ENCODE peak calls at places on chromosome 15, in six cellular contexts. One of them, this sample, is unnamed. For H3K36me3, the result is how much of the 10 kb centered on the place peaks cover.

GRCh38 chr15:77674327-77674726 is 41.6 kb upstream of the LINGO1 start:
- DNase-seq in pancreas: no peak
- DNase-seq in body of pancreas: no peak
- DNase-seq in neuronal stem cell: no peak
- DNase-seq in GM23338: no peak
- DNase-seq in mucosa of descending colon: no peak
- DNase-seq in this sample: no peak

GRCh38 chr15:91939432-91939831 is 85.9 kb downstream of the SLCO3A1 start:
- DNase-seq in body of pancreas: no peak
- DNase-seq in neuronal stem cell: no peak
- DNase-seq in pancreas: no peak
- DNase-seq in mucosa of descending colon: no peak
- DNase-seq in GM23338: no peak
- DNase-seq in this sample: no peak

GRCh38 chr15:28909958-28910500 is 24.3 kb downstream of the APBA2 start:
- DNase-seq in neuronal stem cell: no peak
- DNase-seq in mucosa of descending colon: no peak
- DNase-seq in GM23338: no peak
- DNase-seq in body of pancreas: no peak
- DNase-seq in pancreas: no peak
- DNase-seq in this sample: no peak

GRCh38 chr15:28128036-28128435 is 28.9 kb upstream of the OCA2 start:
- DNase-seq in GM23338: no peak
- DNase-seq in neuronal stem cell: no peak
- DNase-seq in mucosa of descending colon: no peak
- DNase-seq in body of pancreas: no peak
- DNase-seq in pancreas: no peak
- DNase-seq in this sample: no peak

GRCh38 chr15:78110096-78110495 is 17.7 kb downstream of the SH2D7 start:
- DNase-seq in GM23338: no peak
- DNase-seq in neuronal stem cell: no peak
- DNase-seq in body of pancreas: no peak
- DNase-seq in pancreas: no peak
- DNase-seq in mucosa of descending colon: no peak
- DNase-seq in this sample: no peak

GRCh38 chr15:36358094-36358961 is 221.1 kb upstream of the CDIN1 start:
- DNase-seq in neuronal stem cell: no peak
- DNase-seq in body of pancreas: no peak
- DNase-seq in pancreas: no peak
- DNase-seq in GM23338: no peak
- DNase-seq in mucosa of descending colon: no peak
- DNase-seq in this sample: no peak

GRCh38 chr15:92305342-92305741 is 88.3 kb upstream of the ST8SIA2 start:
- DNase-seq in body of pancreas: no peak
- DNase-seq in neuronal stem cell: no peak
- DNase-seq in pancreas: no peak
- DNase-seq in GM23338: no peak
- DNase-seq in mucosa of descending colon: no peak
- DNase-seq in this sample: no peak

GRCh38 chr15:62482715-62483429 is 317.8 kb upstream of the C2CD4B start:
- DNase-seq in pancreas: no peak
- DNase-seq in mucosa of descending colon: no peak
- DNase-seq in body of pancreas: no peak
- DNase-seq in GM23338: peak
- DNase-seq in neuronal stem cell: peak
- DNase-seq in this sample: peak

GRCh38 chr15:57505949-57506391 is 85.7 kb upstream of the MYZAP start:
- DNase-seq in body of pancreas: peak
- DNase-seq in pancreas: peak
- DNase-seq in GM23338: peak
- DNase-seq in neuronal stem cell: no peak
- DNase-seq in mucosa of descending colon: peak
- DNase-seq in this sample: no peak

GRCh38 chr15:31502541-31503229 is 176.1 kb downstream of the KLF13 start:
- DNase-seq in body of pancreas: no peak
- DNase-seq in GM23338: no peak
- DNase-seq in mucosa of descending colon: no peak
- DNase-seq in neuronal stem cell: no peak
- DNase-seq in pancreas: no peak
- DNase-seq in this sample: no peak

GRCh38 chr15:82805994-82806406 is at the start of gene FSD2:
- DNase-seq in GM23338: no peak
- DNase-seq in mucosa of descending colon: no peak
- DNase-seq in body of pancreas: no peak
- DNase-seq in neuronal stem cell: no peak
- DNase-seq in pancreas: no peak
- DNase-seq in this sample: no peak

GRCh38 chr15:58444658-58445332 is 13.0 kb downstream of the LIPC start:
- DNase-seq in pancreas: no peak
- DNase-seq in GM23338: peak
- DNase-seq in body of pancreas: no peak
- DNase-seq in mucosa of descending colon: no peak
- DNase-seq in neuronal stem cell: no peak
- DNase-seq in this sample: peak

GRCh38 chr15:64636541-64636940 is 138.8 kb downstream of the RBPMS2 start:
- DNase-seq in neuronal stem cell: no peak
- DNase-seq in body of pancreas: no peak
- DNase-seq in GM23338: no peak
- DNase-seq in pancreas: no peak
- DNase-seq in mucosa of descending colon: no peak
- DNase-seq in this sample: no peak

GRCh38 chr15:66233487-66234415 is 19.8 kb downstream of the MEGF11 start:
- DNase-seq in pancreas: no peak
- DNase-seq in GM23338: peak
- DNase-seq in mucosa of descending colon: no peak
- DNase-seq in neuronal stem cell: no peak
- DNase-seq in body of pancreas: no peak
- DNase-seq in this sample: peak

GRCh38 chr15:91114301-91114700 is 14.2 kb downstream of the SV2B start:
- DNase-seq in pancreas: no peak
- DNase-seq in GM23338: no peak
- DNase-seq in neuronal stem cell: no peak
- DNase-seq in body of pancreas: no peak
- DNase-seq in mucosa of descending colon: no peak
- DNase-seq in this sample: no peak

GRCh38 chr15:29774900-29775299 is 47.4 kb downstream of the TJP1 start:
- DNase-seq in neuronal stem cell: no peak
- DNase-seq in mucosa of descending colon: no peak
- DNase-seq in pancreas: no peak
- DNase-seq in body of pancreas: no peak
- DNase-seq in GM23338: no peak
- DNase-seq in this sample: no peak

DNA sequence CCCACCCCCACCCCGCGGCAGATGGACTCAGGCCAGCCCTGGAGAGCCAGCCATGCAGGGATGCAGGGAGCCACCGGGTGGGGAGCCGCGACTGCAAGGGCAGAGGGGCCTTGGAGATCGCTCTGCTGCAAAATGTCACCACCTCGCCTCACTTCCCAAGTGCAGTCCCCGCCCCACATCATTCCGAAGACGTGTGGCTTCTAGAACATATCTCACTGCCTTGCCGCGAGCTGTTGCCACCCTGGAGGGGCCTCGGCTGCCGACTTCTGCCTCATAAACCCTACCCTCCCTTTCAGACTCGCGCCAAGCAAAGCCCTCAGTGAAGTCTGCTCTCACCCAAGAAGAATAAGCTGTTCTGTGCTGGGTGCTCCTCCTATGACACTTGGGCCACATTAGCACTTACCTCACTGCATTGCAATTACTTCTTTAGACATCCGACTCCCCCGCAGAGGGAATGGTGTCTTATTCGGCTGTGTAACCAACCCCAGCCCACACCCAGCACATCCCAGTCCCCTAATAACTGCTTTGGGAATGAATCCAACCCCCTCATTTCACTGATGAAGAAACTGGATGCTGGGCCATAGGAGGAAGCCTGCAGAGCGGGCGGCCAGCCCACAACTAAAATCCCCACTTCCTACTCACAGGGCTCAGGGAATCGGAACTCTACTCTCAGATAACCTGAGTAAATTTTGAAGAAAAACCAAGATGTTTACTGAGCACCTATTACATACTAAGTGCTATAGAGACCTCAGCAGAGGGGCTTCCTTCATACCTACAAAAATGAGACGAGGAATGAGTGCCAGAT is 8.6 kb downstream of the TLE3 start:
- DNase-seq in neuronal stem cell: no peak
- DNase-seq in GM23338: peak
- DNase-seq in mucosa of descending colon: peak
- DNase-seq in pancreas: no peak
- DNase-seq in body of pancreas: no peak
- DNase-seq in this sample: peak
- H3K36me3 ChIP-seq in neuronal stem cell: half or more
- H3K36me3 ChIP-seq in GM23338: under half
- H3K36me3 ChIP-seq in mucosa of descending colon: under half
- H3K36me3 ChIP-seq in pancreas: under half
- H3K36me3 ChIP-seq in body of pancreas: under half
- H3K36me3 ChIP-seq in this sample: under half

DNA sequence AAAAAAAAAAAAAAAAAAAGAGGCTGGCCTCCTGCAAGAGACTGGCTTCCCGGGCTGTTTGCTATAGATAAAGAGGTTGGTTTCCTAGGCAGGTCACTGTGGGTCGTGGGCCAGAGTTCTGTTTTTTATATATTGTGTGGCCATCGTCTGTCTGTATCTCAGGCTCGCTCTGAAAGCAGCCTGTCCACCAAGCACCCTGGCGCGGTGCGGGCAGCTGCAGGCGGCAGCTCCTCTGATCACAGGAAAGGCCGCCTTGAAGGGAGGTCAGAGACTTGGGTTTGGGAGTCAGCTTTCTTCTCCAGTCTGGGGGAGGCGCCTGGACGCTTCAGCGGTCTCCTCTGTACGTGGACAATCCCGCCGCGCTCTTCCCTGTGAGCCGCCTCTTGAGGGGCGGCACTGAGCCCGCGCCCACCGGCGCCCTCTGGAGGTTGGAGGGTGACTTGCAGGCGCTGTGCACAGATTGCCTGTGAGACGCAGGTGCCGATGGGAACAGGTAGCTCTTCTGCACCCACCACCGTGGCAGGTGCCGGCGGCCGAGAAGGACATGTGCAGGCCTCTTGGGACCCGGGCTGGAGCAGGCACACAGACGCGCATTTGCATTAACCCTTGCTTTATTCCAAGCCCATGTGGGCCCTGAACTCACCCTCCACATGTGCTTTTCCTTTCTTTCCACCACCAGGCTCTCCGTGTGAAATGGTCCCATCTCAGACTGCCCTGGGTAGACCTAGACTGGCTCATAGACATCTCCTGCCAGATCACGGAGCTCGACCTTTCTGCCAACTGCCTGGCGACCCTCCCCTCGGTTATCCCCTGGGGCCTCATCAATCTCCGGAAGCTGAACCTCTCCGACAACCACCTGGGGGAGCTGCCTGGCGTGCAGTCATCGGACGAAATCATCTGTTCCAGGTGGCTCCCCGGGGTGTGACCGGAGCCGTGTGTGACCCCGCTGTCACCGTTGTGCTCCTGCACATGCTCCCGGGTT is 89.3 kb downstream of the LRRK1 start:
- DNase-seq in GM23338: peak
- DNase-seq in neuronal stem cell: peak
- DNase-seq in mucosa of descending colon: peak
- DNase-seq in pancreas: peak
- DNase-seq in body of pancreas: peak
- DNase-seq in this sample: peak
- H3K36me3 ChIP-seq in GM23338: under half
- H3K36me3 ChIP-seq in neuronal stem cell: under half
- H3K36me3 ChIP-seq in mucosa of descending colon: under half
- H3K36me3 ChIP-seq in pancreas: under half
- H3K36me3 ChIP-seq in body of pancreas: under half
- H3K36me3 ChIP-seq in this sample: under half

GRCh38 chr15:39589815-39590644 is 9.2 kb downstream of the THBS1 start:
- DNase-seq in body of pancreas: no peak
- DNase-seq in mucosa of descending colon: no peak
- DNase-seq in pancreas: no peak
- DNase-seq in GM23338: no peak
- DNase-seq in neuronal stem cell: no peak
- DNase-seq in this sample: no peak

GRCh38 chr15:39587291-39587909 is 6.5 kb downstream of the THBS1 start:
- DNase-seq in mucosa of descending colon: peak
- DNase-seq in body of pancreas: no peak
- DNase-seq in GM23338: no peak
- DNase-seq in pancreas: no peak
- DNase-seq in neuronal stem cell: no peak
- DNase-seq in this sample: no peak

GRCh38 chr15:39588531-39589192 is 7.8 kb downstream of the THBS1 start:
- DNase-seq in neuronal stem cell: no peak
- DNase-seq in GM23338: no peak
- DNase-seq in mucosa of descending colon: no peak
- DNase-seq in body of pancreas: no peak
- DNase-seq in pancreas: no peak
- DNase-seq in this sample: no peak

GRCh38 chr15:39587910-39588530 is 7.1 kb downstream of the THBS1 start:
- DNase-seq in mucosa of descending colon: no peak
- DNase-seq in GM23338: no peak
- DNase-seq in neuronal stem cell: no peak
- DNase-seq in pancreas: no peak
- DNase-seq in body of pancreas: no peak
- DNase-seq in this sample: no peak

DNA sequence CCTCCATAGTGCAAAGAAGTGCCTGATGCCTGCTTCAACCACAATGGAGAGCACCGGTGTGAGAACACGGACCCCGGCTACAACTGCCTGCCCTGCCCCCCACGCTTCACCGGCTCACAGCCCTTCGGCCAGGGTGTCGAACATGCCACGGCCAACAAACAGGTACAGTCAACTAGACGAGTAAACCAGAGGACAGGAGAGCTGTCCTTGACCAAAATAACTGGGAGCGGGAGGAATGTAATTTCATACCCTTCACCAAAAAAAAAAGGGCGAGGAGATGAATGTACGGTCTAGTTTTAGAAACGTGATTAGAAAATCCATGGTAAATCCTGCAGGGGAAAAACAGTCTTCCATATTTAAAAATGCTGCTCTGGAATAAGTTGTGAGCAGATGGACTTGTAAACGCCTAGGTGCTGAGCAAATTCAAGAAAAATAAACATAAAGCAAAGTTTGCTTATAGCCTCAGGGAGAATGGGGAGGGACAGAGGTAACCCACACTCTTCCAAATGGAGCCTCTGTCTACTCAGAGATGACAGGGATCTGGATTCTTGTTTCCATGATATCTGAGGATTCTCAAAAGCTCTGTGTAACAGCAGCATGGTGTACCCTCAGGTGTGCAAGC is 8.4 kb downstream of the THBS1 start:
- DNase-seq in mucosa of descending colon: no peak
- DNase-seq in neuronal stem cell: no peak
- DNase-seq in body of pancreas: no peak
- DNase-seq in GM23338: no peak
- DNase-seq in pancreas: no peak
- DNase-seq in this sample: no peak
- H3K36me3 ChIP-seq in mucosa of descending colon: under half
- H3K36me3 ChIP-seq in neuronal stem cell: half or more
- H3K36me3 ChIP-seq in body of pancreas: under half
- H3K36me3 ChIP-seq in GM23338: half or more
- H3K36me3 ChIP-seq in pancreas: under half
- H3K36me3 ChIP-seq in this sample: half or more

GRCh38 chr15:52060511-52060910 is 41.5 kb downstream of the MAPK6 start:
- DNase-seq in neuronal stem cell: no peak
- DNase-seq in pancreas: no peak
- DNase-seq in GM23338: no peak
- DNase-seq in mucosa of descending colon: no peak
- DNase-seq in body of pancreas: no peak
- DNase-seq in this sample: no peak
- H3K36me3 ChIP-seq in neuronal stem cell: half or more
- H3K36me3 ChIP-seq in pancreas: under half
- H3K36me3 ChIP-seq in GM23338: half or more
- H3K36me3 ChIP-seq in mucosa of descending colon: under half
- H3K36me3 ChIP-seq in body of pancreas: under half
- H3K36me3 ChIP-seq in this sample: under half

GRCh38 chr15:89822611-89822950 is 7.9 kb upstream of the ANPEP start:
- DNase-seq in body of pancreas: no peak
- DNase-seq in mucosa of descending colon: peak
- DNase-seq in GM23338: no peak
- DNase-seq in neuronal stem cell: no peak
- DNase-seq in pancreas: no peak
- DNase-seq in this sample: no peak
- H3K36me3 ChIP-seq in body of pancreas: under half
- H3K36me3 ChIP-seq in mucosa of descending colon: under half
- H3K36me3 ChIP-seq in GM23338: under half
- H3K36me3 ChIP-seq in neuronal stem cell: under half
- H3K36me3 ChIP-seq in pancreas: under half
- H3K36me3 ChIP-seq in this sample: under half

This sample was measured in H7.